ENCODE peak calls at places on chromosomes 13 and 19, in five cellular contexts. One of them, this sample, is unnamed. For H3K4me1 and H3K36me3, the result is how much of the 10 kb centered on the place peaks cover.

GRCh38 chr13:36965767-36966166 is 33.4 kb downstream of the ALG5 start:
- DNase-seq in neuronal stem cell: no peak
- DNase-seq in HCT116: peak
- DNase-seq in tibial artery: no peak
- DNase-seq in uterus: no peak
- DNase-seq in this sample: no peak

GRCh38 chr19:39310558-39311311 is 9.9 kb downstream of the LRFN1 start:
- DNase-seq in neuronal stem cell: no peak
- DNase-seq in HCT116: no peak
- DNase-seq in tibial artery: no peak
- DNase-seq in uterus: no peak
- DNase-seq in this sample: no peak

GRCh38 chr13:77429320-77430142 is 102.6 kb upstream of the MYCBP2 start:
- DNase-seq in neuronal stem cell: no peak
- DNase-seq in HCT116: no peak
- DNase-seq in tibial artery: no peak
- DNase-seq in uterus: no peak
- DNase-seq in this sample: no peak

GRCh38 chr13:29284726-29285125 is 310.8 kb downstream of the SLC7A1 start:
- DNase-seq in neuronal stem cell: no peak
- DNase-seq in HCT116: no peak
- DNase-seq in tibial artery: no peak
- DNase-seq in uterus: no peak
- DNase-seq in this sample: no peak

GRCh38 chr19:48203227-48203793 is 32.8 kb downstream of the ZSWIM9 start:
- DNase-seq in neuronal stem cell: no peak
- DNase-seq in HCT116: peak
- DNase-seq in tibial artery: no peak
- DNase-seq in uterus: no peak
- DNase-seq in this sample: no peak

GRCh38 chr13:27607125-27607524 is 13.2 kb downstream of the LNX2 start:
- DNase-seq in neuronal stem cell: no peak
- DNase-seq in HCT116: peak
- DNase-seq in tibial artery: no peak
- DNase-seq in uterus: no peak
- DNase-seq in this sample: no peak

GRCh38 chr13:27997904-27998522 is 9.5 kb upstream of the URAD start:
- DNase-seq in neuronal stem cell: no peak
- DNase-seq in HCT116: peak
- DNase-seq in tibial artery: peak
- DNase-seq in uterus: no peak
- DNase-seq in this sample: no peak

GRCh38 chr19:34186205-34186604 is 13.9 kb downstream of the LSM14A start:
- DNase-seq in neuronal stem cell: no peak
- DNase-seq in HCT116: no peak
- DNase-seq in tibial artery: no peak
- DNase-seq in uterus: no peak
- DNase-seq in this sample: no peak

GRCh38 chr13:32031815-32032345 is 306 bp downstream of the FRY start:
- DNase-seq in neuronal stem cell: no peak
- DNase-seq in HCT116: no peak
- DNase-seq in tibial artery: no peak
- DNase-seq in uterus: no peak
- DNase-seq in this sample: no peak

GRCh38 chr13:61592489-61592888 is 176.8 kb upstream of the PCDH20 start:
- DNase-seq in neuronal stem cell: no peak
- DNase-seq in HCT116: no peak
- DNase-seq in tibial artery: no peak
- DNase-seq in uterus: no peak
- DNase-seq in this sample: no peak

GRCh38 chr19:1241417-1242095 is at the start of gene ATP5F1D:
- DNase-seq in neuronal stem cell: peak
- DNase-seq in HCT116: no peak
- DNase-seq in tibial artery: peak
- DNase-seq in uterus: peak
- DNase-seq in this sample: peak
- H3K4me1 ChIP-seq in neuronal stem cell: under half
- H3K4me1 ChIP-seq in HCT116: half or more
- H3K4me1 ChIP-seq in tibial artery: half or more
- H3K4me1 ChIP-seq in uterus: under half
- H3K4me1 ChIP-seq in this sample: half or more

GRCh38 chr19:7980168-7980567 is 25.3 kb downstream of the ELAVL1 start:
- DNase-seq in neuronal stem cell: no peak
- DNase-seq in HCT116: no peak
- DNase-seq in tibial artery: no peak
- DNase-seq in uterus: no peak
- DNase-seq in this sample: no peak
- H3K36me3 ChIP-seq in neuronal stem cell: half or more
- H3K36me3 ChIP-seq in HCT116: under half
- H3K36me3 ChIP-seq in tibial artery: half or more
- H3K36me3 ChIP-seq in uterus: under half
- H3K36me3 ChIP-seq in this sample: half or more

DNA sequence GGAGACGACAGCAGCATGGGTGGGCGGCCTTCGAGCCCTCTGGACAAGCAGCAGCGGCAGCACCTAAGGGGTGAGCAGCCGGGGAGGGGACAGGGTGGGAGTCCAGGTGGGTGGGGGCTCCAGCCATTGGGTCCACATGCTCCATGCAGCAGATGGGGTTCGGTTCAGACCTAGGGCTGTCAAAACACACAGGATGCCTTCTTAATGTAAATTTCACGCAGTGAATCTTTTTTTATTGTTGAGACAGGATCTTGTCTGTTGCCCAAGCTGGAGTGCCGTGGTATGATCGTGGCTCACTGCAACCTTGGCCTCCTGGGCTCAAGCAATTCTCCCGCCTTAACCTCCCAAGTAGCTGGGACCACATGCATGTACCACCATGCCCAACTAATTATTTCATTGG is 15.9 kb downstream of the PGLS start:
- DNase-seq in neuronal stem cell: no peak
- DNase-seq in HCT116: no peak
- DNase-seq in tibial artery: no peak
- DNase-seq in uterus: no peak
- DNase-seq in this sample: no peak
- H3K4me1 ChIP-seq in neuronal stem cell: under half
- H3K4me1 ChIP-seq in HCT116: under half
- H3K4me1 ChIP-seq in tibial artery: under half
- H3K4me1 ChIP-seq in uterus: under half
- H3K4me1 ChIP-seq in this sample: under half

DNA sequence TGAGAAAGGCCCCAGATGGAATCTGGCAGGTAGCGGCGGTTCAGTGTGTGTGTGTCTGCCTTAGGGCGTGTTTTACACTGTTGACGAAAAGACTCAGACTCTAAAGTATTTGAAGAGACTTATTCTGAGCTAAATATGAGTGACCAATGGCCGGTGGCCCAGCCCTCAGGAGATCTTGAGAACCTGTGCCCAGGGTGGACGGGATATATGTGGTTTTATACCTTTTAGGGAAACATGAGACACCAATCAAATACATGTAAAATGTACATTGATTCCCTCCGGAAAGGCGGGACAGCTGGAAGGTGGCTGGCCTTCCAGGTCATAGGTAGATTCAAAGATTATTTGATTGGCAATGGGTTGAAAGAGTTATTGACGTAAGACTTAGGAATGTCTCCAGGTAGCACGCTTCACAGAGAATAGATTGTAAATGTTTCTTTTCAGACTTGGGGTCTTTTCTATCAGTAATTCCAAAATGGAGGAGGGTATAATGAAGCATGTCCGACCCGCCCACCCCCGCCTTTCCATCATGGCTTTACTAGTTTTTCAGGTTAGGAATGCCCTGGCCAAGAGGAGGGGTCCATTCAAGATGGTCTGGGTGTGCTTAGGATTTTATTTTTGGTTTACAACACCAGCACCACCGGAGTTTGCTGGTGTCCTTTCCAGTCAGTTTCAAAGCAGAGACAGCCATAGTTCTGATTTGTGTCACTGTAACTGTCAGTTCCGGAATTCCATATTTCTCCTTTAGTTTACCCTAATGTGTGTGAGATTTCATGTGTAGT is 1.0 kb upstream of the ZNF529 start:
- DNase-seq in neuronal stem cell: no peak
- DNase-seq in HCT116: no peak
- DNase-seq in tibial artery: no peak
- DNase-seq in uterus: no peak
- DNase-seq in this sample: no peak
- H3K36me3 ChIP-seq in neuronal stem cell: half or more
- H3K36me3 ChIP-seq in HCT116: under half
- H3K36me3 ChIP-seq in tibial artery: half or more
- H3K36me3 ChIP-seq in uterus: under half
- H3K36me3 ChIP-seq in this sample: half or more

GRCh38 chr19:13847033-13847899 is 29.7 kb upstream of the NANOS3 start:
- DNase-seq in neuronal stem cell: peak
- DNase-seq in HCT116: peak
- DNase-seq in tibial artery: peak
- DNase-seq in uterus: peak
- DNase-seq in this sample: peak

GRCh38 chr19:13846533-13847032 is 30.4 kb upstream of the NANOS3 start:
- DNase-seq in neuronal stem cell: no peak
- DNase-seq in HCT116: peak
- DNase-seq in tibial artery: peak
- DNase-seq in uterus: peak
- DNase-seq in this sample: peak

GRCh38 chr19:13849277-13849676 is 27.7 kb upstream of the NANOS3 start:
- DNase-seq in neuronal stem cell: no peak
- DNase-seq in HCT116: no peak
- DNase-seq in tibial artery: peak
- DNase-seq in uterus: peak
- DNase-seq in this sample: no peak

GRCh38 chr19:13848811-13849241 is 28.1 kb upstream of the NANOS3 start:
- DNase-seq in neuronal stem cell: no peak
- DNase-seq in HCT116: no peak
- DNase-seq in tibial artery: no peak
- DNase-seq in uterus: no peak
- DNase-seq in this sample: no peak

DNA sequence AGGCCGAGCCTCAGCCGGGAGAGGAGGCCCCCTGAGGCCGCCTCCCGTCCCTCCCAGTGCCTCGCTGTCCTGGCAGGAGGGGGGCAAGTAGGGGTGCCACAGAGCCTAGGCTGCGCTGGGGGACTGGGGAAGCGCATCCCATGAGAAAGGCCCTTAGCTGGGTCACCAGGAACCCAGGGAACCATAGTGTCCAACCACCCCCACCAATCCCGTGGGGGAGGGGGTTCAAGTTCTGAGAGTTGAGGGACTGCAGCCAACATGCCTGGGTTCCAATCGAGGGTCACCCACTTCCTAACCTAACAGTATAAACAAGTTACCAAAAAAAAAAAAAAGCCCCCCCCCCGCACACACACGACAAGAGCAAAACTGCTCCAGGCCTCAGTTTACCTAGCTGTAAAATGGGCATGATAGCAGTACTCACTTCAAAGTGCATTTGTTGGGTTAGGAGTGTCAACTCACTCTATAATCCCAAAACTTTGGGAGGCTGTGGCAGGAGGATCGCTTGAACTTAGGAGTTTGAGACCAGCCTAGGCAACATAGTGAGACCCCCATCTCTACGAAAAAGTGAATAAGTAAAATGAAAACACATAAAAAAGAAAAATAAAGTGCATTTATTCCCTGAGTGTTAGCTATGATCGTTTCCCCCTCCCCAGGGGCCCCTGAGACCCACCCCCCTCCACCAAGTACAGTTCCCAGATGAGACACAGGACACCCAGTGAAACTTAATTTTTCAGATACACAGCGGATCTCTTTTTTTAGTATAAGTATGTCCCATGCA is 28.8 kb upstream of the NANOS3 start:
- DNase-seq in neuronal stem cell: no peak
- DNase-seq in HCT116: no peak
- DNase-seq in tibial artery: no peak
- DNase-seq in uterus: no peak
- DNase-seq in this sample: no peak
- H3K4me1 ChIP-seq in neuronal stem cell: under half
- H3K4me1 ChIP-seq in HCT116: half or more
- H3K4me1 ChIP-seq in tibial artery: half or more
- H3K4me1 ChIP-seq in uterus: under half
- H3K4me1 ChIP-seq in this sample: half or more

DNA sequence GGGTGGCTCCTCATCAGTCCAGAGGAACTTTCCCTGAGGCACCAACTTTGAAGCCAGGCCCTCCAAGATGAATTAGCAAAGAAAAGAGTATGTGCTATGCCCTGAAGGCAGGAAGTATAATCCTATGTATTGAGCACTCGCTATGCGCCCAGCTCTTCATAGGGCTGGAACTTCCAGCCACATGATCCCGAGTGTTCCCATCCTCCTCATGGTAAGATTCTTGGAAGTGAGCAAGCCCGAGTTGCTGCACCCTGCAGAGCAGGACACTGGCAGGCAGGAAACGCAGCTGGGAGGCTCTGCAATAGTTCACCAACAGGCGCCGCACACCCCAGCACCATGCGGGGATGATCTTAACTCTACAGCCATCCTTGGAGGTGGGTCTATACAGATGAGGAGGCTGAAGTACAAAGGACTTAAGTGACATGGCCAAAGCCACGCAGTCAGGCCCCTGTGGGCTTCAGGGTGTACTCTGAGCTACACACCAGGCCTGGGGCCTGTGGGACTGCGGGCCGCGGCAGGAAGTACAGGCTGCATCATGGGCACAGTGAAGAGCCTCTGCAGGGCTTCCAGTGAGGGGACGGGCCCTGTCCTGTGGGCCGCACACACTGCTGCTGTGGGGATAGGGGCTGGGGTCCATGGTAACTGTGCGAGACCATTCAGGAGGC is 25.1 kb downstream of the C19orf47 start:
- DNase-seq in neuronal stem cell: no peak
- DNase-seq in HCT116: no peak
- DNase-seq in tibial artery: no peak
- DNase-seq in uterus: no peak
- DNase-seq in this sample: no peak
- H3K36me3 ChIP-seq in neuronal stem cell: half or more
- H3K36me3 ChIP-seq in HCT116: under half
- H3K36me3 ChIP-seq in tibial artery: half or more
- H3K36me3 ChIP-seq in uterus: under half
- H3K36me3 ChIP-seq in this sample: under half